ENCODE peak calls at places on chromosomes 6 and 20, in four cellular contexts. One of them, this sample, is unnamed.

GRCh38 chr20:59583428-59584277 is 20.7 kb upstream of the PHACTR3 start:
- DNase-seq in astrocyte: no peak
- DNase-seq in PC-3: no peak
- DNase-seq in colonic mucosa: peak; percentile 36
- DNase-seq in this sample: no peak

GRCh38 chr20:36114707-36115106 is 39.8 kb upstream of the EPB41L1 start:
- DNase-seq in astrocyte: no peak
- DNase-seq in PC-3: no peak
- DNase-seq in colonic mucosa: no peak
- DNase-seq in this sample: no peak

GRCh38 chr6:144064831-144065668 is 30.3 kb downstream of the SF3B5 start:
- DNase-seq in astrocyte: no peak
- DNase-seq in PC-3: no peak
- DNase-seq in colonic mucosa: peak; percentile 76
- DNase-seq in this sample: peak; percentile 54

GRCh38 chr6:20631525-20631924 is 97.3 kb downstream of the CDKAL1 start:
- DNase-seq in astrocyte: no peak
- DNase-seq in PC-3: no peak
- DNase-seq in colonic mucosa: no peak
- DNase-seq in this sample: no peak

GRCh38 chr6:78910611-78911134 is 43.3 kb downstream of the IRAK1BP1 start:
- DNase-seq in astrocyte: peak; percentile 4
- DNase-seq in PC-3: no peak
- DNase-seq in colonic mucosa: peak; percentile 43
- DNase-seq in this sample: peak; percentile 84

GRCh38 chr6:33689148-33689494 is 22.4 kb downstream of the UQCC2 start:
- DNase-seq in astrocyte: no peak
- DNase-seq in PC-3: no peak
- DNase-seq in colonic mucosa: no peak
- DNase-seq in this sample: no peak

GRCh38 chr20:22801528-22801927 is 217.2 kb upstream of the FOXA2 start:
- DNase-seq in astrocyte: no peak
- DNase-seq in PC-3: no peak
- DNase-seq in colonic mucosa: no peak
- DNase-seq in this sample: no peak

GRCh38 chr6:132236744-132237143 is 164.5 kb downstream of the MOXD1 start:
- DNase-seq in astrocyte: peak; percentile 50
- DNase-seq in PC-3: no peak
- DNase-seq in colonic mucosa: no peak
- DNase-seq in this sample: peak; percentile 86

GRCh38 chr20:18164356-18164755 is 26.7 kb downstream of the KAT14 start:
- DNase-seq in astrocyte: peak; percentile 33
- DNase-seq in PC-3: peak; percentile 76
- DNase-seq in colonic mucosa: no peak
- DNase-seq in this sample: no peak

DNA sequence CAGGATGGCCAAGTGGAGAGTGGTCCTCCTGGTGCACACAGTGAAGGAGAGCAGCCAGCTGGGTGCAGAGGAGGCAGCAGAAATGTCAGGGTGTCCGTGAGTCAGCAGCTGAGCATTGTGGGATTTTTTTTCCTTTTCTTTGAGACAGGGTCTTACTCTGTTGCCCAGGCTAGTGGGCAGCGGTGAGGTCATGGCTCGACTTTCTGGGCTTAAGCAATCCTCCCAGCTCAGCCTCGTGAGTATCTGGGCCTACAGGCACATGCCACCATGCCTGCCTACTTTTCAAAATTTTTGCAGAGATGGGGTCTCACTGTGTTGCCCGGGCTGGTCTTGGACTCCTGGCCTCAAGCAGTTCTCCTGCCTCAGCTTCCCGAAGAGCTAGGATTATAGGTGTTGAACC is 16.0 kb downstream of the ARID1B start:
- DNase-seq in astrocyte: no peak
- DNase-seq in PC-3: no peak
- DNase-seq in colonic mucosa: no peak
- DNase-seq in this sample: no peak
- TF ChIP-seq CTCF in astrocyte: no peak
- TF ChIP-seq CTCF in PC-3: no peak
- TF ChIP-seq CTCF in colonic mucosa: no peak
- TF ChIP-seq CTCF in this sample: no peak

DNA sequence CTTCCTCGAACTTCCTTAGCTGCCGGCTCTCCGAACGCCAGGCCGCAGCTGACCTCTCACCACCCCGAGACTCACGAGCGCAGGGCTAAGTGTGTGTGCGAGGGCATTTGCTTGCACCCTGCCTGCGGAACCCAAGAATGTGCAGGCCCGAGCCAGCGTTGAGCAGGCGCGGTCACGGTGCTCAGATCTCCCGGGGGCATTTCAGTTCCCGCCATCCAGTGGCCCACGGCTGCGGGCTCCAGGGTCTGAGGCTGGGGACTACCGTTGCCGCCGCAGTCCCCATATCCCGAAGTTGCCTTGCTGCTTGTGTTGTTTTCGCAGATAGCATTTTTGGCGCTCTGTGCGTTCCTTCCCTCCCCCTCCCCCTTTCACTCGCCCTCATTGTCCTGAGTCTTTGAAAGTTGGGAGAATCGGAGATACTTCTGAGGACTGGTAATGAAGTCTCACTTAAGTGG is 1.7 kb downstream of the NR2E1 start:
- DNase-seq in astrocyte: no peak
- DNase-seq in PC-3: no peak
- DNase-seq in colonic mucosa: no peak
- DNase-seq in this sample: peak; percentile 86
- H3K4me3 ChIP-seq in astrocyte: no peak overlapping the region
- H3K4me3 ChIP-seq in PC-3: no peak overlapping the region
- H3K4me3 ChIP-seq in colonic mucosa: no peak overlapping the region
- H3K4me3 ChIP-seq in this sample: peak overlapping the region; percentile 73

GRCh38 chr6:70753870-70754269 is 86.2 kb downstream of the SMAP1 start:
- DNase-seq in astrocyte: no peak
- DNase-seq in PC-3: no peak
- DNase-seq in colonic mucosa: no peak
- DNase-seq in this sample: no peak
- H3K9ac ChIP-seq in astrocyte: no peak overlapping the region
- H3K9ac ChIP-seq in PC-3: no peak overlapping the region
- H3K9ac ChIP-seq in colonic mucosa: no peak overlapping the region
- H3K9ac ChIP-seq in this sample: no peak overlapping the region

DNA sequence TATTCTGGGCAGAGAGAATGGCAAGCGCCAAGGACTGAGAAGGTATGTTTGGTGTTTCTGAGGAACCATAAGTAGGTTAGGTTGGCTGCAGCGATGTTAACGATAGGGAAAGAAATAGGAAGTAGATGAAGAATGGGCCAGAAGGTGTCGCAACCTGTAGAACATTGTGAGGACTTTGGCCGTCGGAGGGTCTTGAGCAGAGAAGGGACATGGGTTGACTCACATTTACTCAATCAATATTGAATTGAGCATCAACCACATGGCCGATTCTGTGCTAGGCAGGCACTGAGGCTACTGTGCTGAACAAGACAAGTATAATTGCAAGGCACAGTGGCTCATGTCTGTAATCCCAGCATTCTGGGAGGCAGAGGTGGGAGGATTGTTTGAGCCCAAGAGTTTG is 26.8 kb upstream of the RPN2 start:
- DNase-seq in astrocyte: no peak
- DNase-seq in PC-3: no peak
- DNase-seq in colonic mucosa: no peak
- DNase-seq in this sample: no peak
- TF ChIP-seq CTCF in astrocyte: no peak
- TF ChIP-seq CTCF in PC-3: no peak
- TF ChIP-seq CTCF in colonic mucosa: no peak
- TF ChIP-seq CTCF in this sample: no peak

GRCh38 chr6:107491791-107492674 is 2.1 kb downstream of the SOBP start:
- DNase-seq in astrocyte: peak; percentile 52
- DNase-seq in PC-3: no peak
- DNase-seq in colonic mucosa: no peak
- DNase-seq in this sample: no peak

GRCh38 chr6:107496892-107497684 is 7.2 kb downstream of the SOBP start:
- DNase-seq in astrocyte: no peak
- DNase-seq in PC-3: no peak
- DNase-seq in colonic mucosa: no peak
- DNase-seq in this sample: no peak

GRCh38 chr6:107495196-107495643 is 5.3 kb downstream of the SOBP start:
- DNase-seq in astrocyte: no peak
- DNase-seq in PC-3: no peak
- DNase-seq in colonic mucosa: no peak
- DNase-seq in this sample: no peak

GRCh38 chr6:107493158-107494057 is 3.5 kb downstream of the SOBP start:
- DNase-seq in astrocyte: peak; percentile 20
- DNase-seq in PC-3: no peak
- DNase-seq in colonic mucosa: no peak
- DNase-seq in this sample: no peak

GRCh38 chr6:107496041-107496440 is 6.1 kb downstream of the SOBP start:
- DNase-seq in astrocyte: no peak
- DNase-seq in PC-3: no peak
- DNase-seq in colonic mucosa: no peak
- DNase-seq in this sample: no peak
- H3K4me3 ChIP-seq in astrocyte: no peak overlapping the region
- H3K4me3 ChIP-seq in PC-3: no peak overlapping the region
- H3K4me3 ChIP-seq in colonic mucosa: no peak overlapping the region
- H3K4me3 ChIP-seq in this sample: no peak overlapping the region

This sample was measured in endodermal cell.